ENCODE peak calls at places on chromosomes 12 and 14, in nine cellular contexts. L is hepatic stellate cell; P is choroid plexus epithelial cell; J is activated T-cell treated with anti-CD3 and anti-CD28 coated beads, Interleukin-2, amount 50 U/mL, for 72 hours; Z is brain pericyte; K is hippocampal formation; I is AG20443; H is mucosa of descending colon; E is GDM1. O is an unnamed sample.

GRCh38 chr12:51828951-51829581 is 19.5 kb downstream of the FIGNL2 start:
- DNase-seq in L (no peak), P (no peak), J (no peak), Z (no peak), K (no peak), I (no peak), H (no peak), E (no peak), O (no peak)

GRCh38 chr12:92412931-92413685 is 267.5 kb upstream of the BTG1 start:
- DNase-seq in L (no peak), P (peak; percentile 60), J (no peak), Z (no peak), K (no peak), I (peak; percentile 11), H (no peak), E (no peak), O (no peak)

GRCh38 chr12:82510386-82510785 is 152.1 kb downstream of the METTL25 start:
- DNase-seq in L (no peak), P (no peak), J (no peak), Z (no peak), K (no peak), I (no peak), H (no peak), E (no peak), O (no peak)

GRCh38 chr14:95515523-95516517 is 630 bp downstream of the SYNE3 start:
- DNase-seq in L (peak; percentile 78), P (peak; percentile 54), J (peak; percentile 91), Z (no peak), K (peak; percentile 57), I (peak; percentile 57), H (peak; percentile 75), E (peak; percentile 73), O (peak; percentile 86)

GRCh38 chr12:132367401-132367851 is 38.0 kb upstream of the GALNT9 start:
- DNase-seq in L (no peak), P (peak; percentile 62), J (no peak), Z (no peak), K (no peak), I (peak; percentile 58), H (no peak), E (no peak), O (no peak)

GRCh38 chr14:59206892-59207291 is 18.4 kb downstream of the DAAM1 start:
- DNase-seq in L (no peak), P (no peak), J (no peak), Z (no peak), K (no peak), I (no peak), H (no peak), E (no peak), O (no peak)

GRCh38 chr14:68234101-68234905 is 414.7 kb downstream of the RAD51B start:
- DNase-seq in L (no peak), P (no peak), J (no peak), Z (no peak), K (no peak), I (no peak), H (no peak), E (no peak), O (no peak)

GRCh38 chr14:96909841-96910364 is 112.7 kb downstream of the VRK1 start:
- DNase-seq in L (no peak), P (no peak), J (no peak), Z (no peak), K (no peak), I (no peak), H (no peak), E (no peak), O (no peak)

GRCh38 chr12:124474709-124475108 is 92.7 kb downstream of the NCOR2 start:
- DNase-seq in L (no peak), P (no peak), J (no peak), Z (no peak), K (peak; percentile 93), I (no peak), H (no peak), E (no peak), O (peak; percentile 88)

GRCh38 chr14:88542857-88543795 is 11.7 kb downstream of the PTPN21 start:
- DNase-seq in L (no peak), P (no peak), J (no peak), Z (no peak), K (no peak), I (no peak), H (peak; percentile 64), E (no peak), O (no peak)

GRCh38 chr14:53386359-53386758 is 233.2 kb upstream of the DDHD1 start:
- DNase-seq in L (no peak), P (no peak), J (no peak), Z (no peak), K (no peak), I (no peak), H (no peak), E (no peak), O (no peak)

GRCh38 chr12:84046869-84047268 is 865.7 kb downstream of the SLC6A15 start:
- DNase-seq in L (no peak), P (no peak), J (no peak), Z (no peak), K (no peak), I (no peak), H (no peak), E (no peak), O (no peak)

GRCh38 chr12:2691001-2691339 is 103.8 kb upstream of the FKBP4 start:
- DNase-seq in L (no peak), P (peak; percentile 31), J (peak; percentile 75), Z (no peak), K (no peak), I (no peak), H (peak; percentile 48), E (peak; percentile 73), O (no peak)

GRCh38 chr12:5948696-5949095 is 3.6 kb upstream of the ANO2 start:
- DNase-seq in L (no peak), P (no peak), J (no peak), Z (no peak), K (no peak), I (no peak), H (no peak), E (no peak), O (no peak)

GRCh38 chr12:30201301-30202160 is 417.8 kb upstream of the TMTC1 start:
- DNase-seq in L (no peak), P (peak; percentile 5), J (no peak), Z (no peak), K (no peak), I (no peak), H (no peak), E (no peak), O (peak; percentile 31)

GRCh38 chr12:80178846-80179245 is 79.5 kb downstream of the OTOGL start:
- DNase-seq in L (no peak), P (no peak), J (no peak), Z (no peak), K (no peak), I (no peak), H (no peak), E (no peak), O (no peak)

GRCh38 chr14:69979882-69980281 is 100.7 kb downstream of the SMOC1 start:
- DNase-seq in L (no peak), P (no peak), J (no peak), Z (no peak), K (peak; percentile 41), I (no peak), H (no peak), E (no peak), O (no peak)

GRCh38 chr14:103862393-103862782 is 15.0 kb upstream of the PPP1R13B start:
- DNase-seq in L (no peak), P (no peak), J (no peak), Z (no peak), K (no peak), I (peak; percentile 6), H (no peak), E (no peak), O (no peak)

GRCh38 chr14:104885031-104885972 is 20.2 kb downstream of the CEP170B start:
- DNase-seq in L (no peak), P (no peak), J (no peak), Z (no peak), K (no peak), I (no peak), H (peak; percentile 4), E (no peak), O (peak; percentile 27)

GRCh38 chr14:73661872-73662271 is 17.1 kb downstream of the DNAL1 start:
- DNase-seq in L (no peak), P (no peak), J (no peak), Z (no peak), K (no peak), I (no peak), H (no peak), E (no peak), O (no peak)

GRCh38 chr12:132433641-132434395 is 56.1 kb upstream of the FBRSL1 start:
- DNase-seq in L (no peak), P (no peak), J (no peak), Z (no peak), K (no peak), I (no peak), H (peak; percentile 58), E (no peak), O (no peak)

GRCh38 chr14:103123634-103124500 is 606 bp downstream of the TNFAIP2 start:
- DNase-seq in L (peak; percentile 79), P (peak; percentile 33), J (no peak), Z (no peak), K (no peak), I (peak; percentile 68), H (peak; percentile 54), E (no peak), O (peak; percentile 81)

GRCh38 chr12:102343361-102344121 is 136.8 kb downstream of the IGF1 start:
- DNase-seq in L (no peak), P (peak; percentile 5), J (no peak), Z (no peak), K (no peak), I (no peak), H (no peak), E (no peak), O (no peak)

GRCh38 chr14:63039800-63040380 is 5.4 kb downstream of the KCNH5 start:
- DNase-seq in L (no peak), P (peak; percentile 59), J (no peak), Z (no peak), K (no peak), I (no peak), H (no peak), E (no peak), O (no peak)

GRCh38 chr14:47102472-47102871 is 450.9 kb upstream of the RPL10L start:
- DNase-seq in L (no peak), P (no peak), J (no peak), Z (no peak), K (no peak), I (no peak), H (no peak), E (no peak), O (no peak)

GRCh38 chr12:6273209-6273928 is 37.1 kb upstream of the PLEKHG6 start:
- DNase-seq in L (no peak), P (no peak), J (no peak), Z (no peak), K (no peak), I (no peak), H (no peak), E (no peak), O (no peak)

GRCh38 chr12:132106921-132107320 is 37.2 kb downstream of the DDX51 start:
- DNase-seq in L (no peak), P (peak; percentile 72), J (no peak), Z (no peak), K (no peak), I (no peak), H (no peak), E (no peak), O (no peak)

GRCh38 chr12:40734283-40734682 is 42.0 kb downstream of the CNTN1 start:
- DNase-seq in L (no peak), P (no peak), J (no peak), Z (no peak), K (no peak), I (no peak), H (no peak), E (no peak), O (no peak)

GRCh38 chr14:65260786-65261185 is 151.7 kb upstream of the FUT8 start:
- DNase-seq in L (no peak), P (no peak), J (no peak), Z (no peak), K (no peak), I (peak; percentile 50), H (no peak), E (no peak), O (no peak)

GRCh38 chr14:70789361-70789760 is 20.0 kb downstream of the MAP3K9 start:
- DNase-seq in L (peak; percentile 19), P (peak; percentile 80), J (no peak), Z (no peak), K (no peak), I (peak; percentile 25), H (peak; percentile 26), E (no peak), O (no peak)

GRCh38 chr12:48917857-48918537 is 7.3 kb downstream of the FKBP11 start:
- DNase-seq in L (no peak), P (no peak), J (no peak), Z (no peak), K (no peak), I (peak; percentile 41), H (peak; percentile 42), E (peak; percentile 20), O (no peak)